ENCODE peak calls at places on chromosomes 4 and X, in eight cellular contexts. N is cardiac muscle cell; E is CD4-positive, alpha-beta memory T cell; W is stimulated activated CD4-positive, alpha-beta T cell treated with anti-CD3 and anti-CD28 coated beads, TNF-alpha, amount 100 ng/mL, for 1 hour; D is NCI-H1694 treated with DMSO at 0.1 percent for 48 hours; O is NB4; Q is A549; A is head of caudate nucleus. I is an unnamed sample.
A peak's percentile ranks its signal among the peaks of the same experiment; 100 is the strongest.

GRCh38 chrX:133535066-133535465 is 119.8 kb upstream of the GPC4 start:
- DNase-seq in N (no peak), E (no peak), W (no peak), D (no peak), O (no peak), Q (no peak), A (no peak), I (no peak)

GRCh38 chrX:119145241-119145653 is 17.6 kb upstream of the KIAA1210 start:
- DNase-seq in N (peak; percentile 34), E (no peak), W (no peak), D (no peak), O (peak; percentile 30), Q (peak; percentile 20), A (no peak), I (no peak)

GRCh38 chr4:26829018-26829417 is 31.6 kb upstream of the STIM2 start:
- DNase-seq in N (no peak), E (no peak), W (no peak), D (no peak), O (no peak), Q (no peak), A (no peak), I (no peak)

GRCh38 chrX:123771449-123772064 is 38.7 kb upstream of the THOC2 start:
- DNase-seq in N (no peak), E (no peak), W (no peak), D (no peak), O (no peak), Q (no peak), A (no peak), I (no peak)

GRCh38 chrX:1593286-1594271 is 2.2 kb downstream of the AKAP17A start:
- DNase-seq in N (no peak), E (no peak), W (no peak), D (no peak), O (no peak), Q (no peak), A (no peak), I (no peak)

GRCh38 chr4:109332926-109333464 is 30.5 kb upstream of the COL25A1 start:
- DNase-seq in N (peak; percentile 10), E (no peak), W (no peak), D (no peak), O (peak; percentile 8), Q (no peak), A (no peak), I (no peak)

GRCh38 chr4:159352609-159353008 is 249.7 kb downstream of the RAPGEF2 start:
- DNase-seq in N (no peak), E (no peak), W (no peak), D (no peak), O (no peak), Q (no peak), A (no peak), I (no peak)

GRCh38 chr4:155742310-155743015 is 16.4 kb upstream of the GUCY1B1 start:
- DNase-seq in N (peak; percentile 5), E (no peak), W (no peak), D (no peak), O (no peak), Q (no peak), A (no peak), I (no peak)

GRCh38 chr4:68490826-68491457 is 43.7 kb downstream of the TMPRSS11E start:
- DNase-seq in N (peak; percentile 5), E (no peak), W (no peak), D (no peak), O (no peak), Q (no peak), A (no peak), I (no peak)

GRCh38 chrX:34559325-34559724 is 97.8 kb downstream of the TMEM47 start:
- DNase-seq in N (peak; percentile 4), E (no peak), W (no peak), D (no peak), O (peak; percentile 1), Q (no peak), A (no peak), I (no peak)

GRCh38 chr4:109560687-109561452 is 824 bp downstream of the MCUB start:
- DNase-seq in N (peak; percentile 80), E (peak; percentile 77), W (no peak), D (no peak), O (peak; percentile 80), Q (peak; percentile 34), A (peak; percentile 28), I (peak; percentile 20)

I was measured in HuH-7.5.